ENCODE peak calls at places on chromosomes 7 and 10, in seven cellular contexts. One of them, this sample, is unnamed. For H3K4me1, the result is how much of the 10 kb centered on the place peaks cover.

GRCh38 chr10:102681696-102682095 is 32.5 kb downstream of the ARL3 start:
- DNase-seq in GM23248: no peak
- DNase-seq in CD8-positive, alpha-beta T cell: no peak
- DNase-seq in small intestine: no peak
- DNase-seq in ovary: no peak
- DNase-seq in upper lobe of right lung: no peak
- DNase-seq in aorta: no peak
- DNase-seq in this sample: no peak

GRCh38 chr7:101690061-101690460 is 61.0 kb upstream of the MYL10 start:
- DNase-seq in GM23248: peak
- DNase-seq in CD8-positive, alpha-beta T cell: no peak
- DNase-seq in small intestine: peak
- DNase-seq in ovary: no peak
- DNase-seq in upper lobe of right lung: no peak
- DNase-seq in aorta: no peak
- DNase-seq in this sample: no peak

GRCh38 chr10:121754667-121755066 is 156.4 kb upstream of the FGFR2 start:
- DNase-seq in GM23248: no peak
- DNase-seq in CD8-positive, alpha-beta T cell: no peak
- DNase-seq in small intestine: no peak
- DNase-seq in ovary: no peak
- DNase-seq in upper lobe of right lung: no peak
- DNase-seq in aorta: no peak
- DNase-seq in this sample: no peak

GRCh38 chr7:15214981-15215380 is 312.4 kb upstream of the DGKB start:
- DNase-seq in GM23248: no peak
- DNase-seq in CD8-positive, alpha-beta T cell: no peak
- DNase-seq in small intestine: no peak
- DNase-seq in ovary: no peak
- DNase-seq in upper lobe of right lung: no peak
- DNase-seq in aorta: no peak
- DNase-seq in this sample: no peak

GRCh38 chr10:111275091-111275490 is 198.3 kb downstream of the ADRA2A start:
- DNase-seq in GM23248: peak
- DNase-seq in CD8-positive, alpha-beta T cell: no peak
- DNase-seq in small intestine: no peak
- DNase-seq in ovary: no peak
- DNase-seq in upper lobe of right lung: no peak
- DNase-seq in aorta: no peak
- DNase-seq in this sample: no peak

GRCh38 chr7:31126976-31127375 is 74.9 kb downstream of the ADCYAP1R1 start:
- DNase-seq in GM23248: peak
- DNase-seq in CD8-positive, alpha-beta T cell: no peak
- DNase-seq in small intestine: no peak
- DNase-seq in ovary: no peak
- DNase-seq in upper lobe of right lung: no peak
- DNase-seq in aorta: no peak
- DNase-seq in this sample: no peak

GRCh38 chr7:26636808-26637207 is 227.6 kb downstream of the SKAP2 start:
- DNase-seq in GM23248: no peak
- DNase-seq in CD8-positive, alpha-beta T cell: no peak
- DNase-seq in small intestine: no peak
- DNase-seq in ovary: no peak
- DNase-seq in upper lobe of right lung: no peak
- DNase-seq in aorta: no peak
- DNase-seq in this sample: no peak

GRCh38 chr7:108420482-108420908 is 35.7 kb downstream of the NRCAM start:
- DNase-seq in GM23248: no peak
- DNase-seq in CD8-positive, alpha-beta T cell: no peak
- DNase-seq in small intestine: no peak
- DNase-seq in ovary: no peak
- DNase-seq in upper lobe of right lung: no peak
- DNase-seq in aorta: no peak
- DNase-seq in this sample: no peak

GRCh38 chr10:58998924-58999713 is 177.3 kb upstream of the PHYHIPL start:
- DNase-seq in GM23248: no peak
- DNase-seq in CD8-positive, alpha-beta T cell: no peak
- DNase-seq in small intestine: no peak
- DNase-seq in ovary: peak
- DNase-seq in upper lobe of right lung: no peak
- DNase-seq in aorta: peak
- DNase-seq in this sample: peak

GRCh38 chr10:86779267-86780017 is 23.0 kb downstream of the BMPR1A start:
- DNase-seq in GM23248: peak
- DNase-seq in CD8-positive, alpha-beta T cell: no peak
- DNase-seq in small intestine: no peak
- DNase-seq in ovary: no peak
- DNase-seq in upper lobe of right lung: no peak
- DNase-seq in aorta: no peak
- DNase-seq in this sample: no peak

GRCh38 chr7:124667312-124667711 is 98.3 kb downstream of the GPR37 start:
- DNase-seq in GM23248: no peak
- DNase-seq in CD8-positive, alpha-beta T cell: no peak
- DNase-seq in small intestine: no peak
- DNase-seq in ovary: no peak
- DNase-seq in upper lobe of right lung: no peak
- DNase-seq in aorta: no peak
- DNase-seq in this sample: no peak

GRCh38 chr10:4519691-4520402 is 306.2 kb upstream of the AKR1E2 start:
- DNase-seq in GM23248: peak
- DNase-seq in CD8-positive, alpha-beta T cell: no peak
- DNase-seq in small intestine: no peak
- DNase-seq in ovary: no peak
- DNase-seq in upper lobe of right lung: no peak
- DNase-seq in aorta: no peak
- DNase-seq in this sample: no peak

GRCh38 chr7:37198188-37198905 is 250.3 kb downstream of the ELMO1 start:
- DNase-seq in GM23248: no peak
- DNase-seq in CD8-positive, alpha-beta T cell: no peak
- DNase-seq in small intestine: no peak
- DNase-seq in ovary: no peak
- DNase-seq in upper lobe of right lung: no peak
- DNase-seq in aorta: no peak
- DNase-seq in this sample: no peak

GRCh38 chr7:22624781-22625180 is 102.2 kb upstream of the IL6 start:
- DNase-seq in GM23248: no peak
- DNase-seq in CD8-positive, alpha-beta T cell: no peak
- DNase-seq in small intestine: no peak
- DNase-seq in ovary: no peak
- DNase-seq in upper lobe of right lung: no peak
- DNase-seq in aorta: no peak
- DNase-seq in this sample: no peak

GRCh38 chr7:157000047-157000726 is 10.3 kb downstream of the MNX1 start:
- DNase-seq in GM23248: no peak
- DNase-seq in CD8-positive, alpha-beta T cell: no peak
- DNase-seq in small intestine: peak
- DNase-seq in ovary: no peak
- DNase-seq in upper lobe of right lung: no peak
- DNase-seq in aorta: no peak
- DNase-seq in this sample: no peak

GRCh38 chr7:129376076-129376777 is 58.0 kb upstream of the STRIP2 start:
- DNase-seq in GM23248: peak
- DNase-seq in CD8-positive, alpha-beta T cell: peak
- DNase-seq in small intestine: peak
- DNase-seq in ovary: no peak
- DNase-seq in upper lobe of right lung: no peak
- DNase-seq in aorta: no peak
- DNase-seq in this sample: peak

GRCh38 chr10:48332166-48332870 is 25.8 kb downstream of the MAPK8 start:
- DNase-seq in GM23248: no peak
- DNase-seq in CD8-positive, alpha-beta T cell: no peak
- DNase-seq in small intestine: no peak
- DNase-seq in ovary: no peak
- DNase-seq in upper lobe of right lung: no peak
- DNase-seq in aorta: no peak
- DNase-seq in this sample: peak

GRCh38 chr7:139574618-139575337 is 51.3 kb downstream of the CLEC2L start:
- DNase-seq in GM23248: no peak
- DNase-seq in CD8-positive, alpha-beta T cell: peak
- DNase-seq in small intestine: no peak
- DNase-seq in ovary: no peak
- DNase-seq in upper lobe of right lung: no peak
- DNase-seq in aorta: no peak
- DNase-seq in this sample: no peak

GRCh38 chr7:102393467-102393866 is 2.7 kb upstream of the PRKRIP1 start:
- DNase-seq in GM23248: no peak
- DNase-seq in CD8-positive, alpha-beta T cell: no peak
- DNase-seq in small intestine: no peak
- DNase-seq in ovary: no peak
- DNase-seq in upper lobe of right lung: no peak
- DNase-seq in aorta: no peak
- DNase-seq in this sample: no peak

GRCh38 chr10:46048152-46048551 is 2.1 kb upstream of the MSMB start:
- DNase-seq in GM23248: no peak
- DNase-seq in CD8-positive, alpha-beta T cell: no peak
- DNase-seq in small intestine: no peak
- DNase-seq in ovary: no peak
- DNase-seq in upper lobe of right lung: no peak
- DNase-seq in aorta: no peak
- DNase-seq in this sample: no peak

GRCh38 chr7:95264225-95264927 is 60.0 kb downstream of the PON1 start:
- DNase-seq in GM23248: no peak
- DNase-seq in CD8-positive, alpha-beta T cell: no peak
- DNase-seq in small intestine: no peak
- DNase-seq in ovary: no peak
- DNase-seq in upper lobe of right lung: no peak
- DNase-seq in aorta: no peak
- DNase-seq in this sample: no peak

GRCh38 chr7:92652536-92652935 is 62.3 kb upstream of the FAM133B start:
- DNase-seq in GM23248: no peak
- DNase-seq in CD8-positive, alpha-beta T cell: no peak
- DNase-seq in small intestine: no peak
- DNase-seq in ovary: no peak
- DNase-seq in upper lobe of right lung: no peak
- DNase-seq in aorta: no peak
- DNase-seq in this sample: no peak

GRCh38 chr7:2071133-2071832 is 161.5 kb downstream of the MAD1L1 start:
- DNase-seq in GM23248: no peak
- DNase-seq in CD8-positive, alpha-beta T cell: no peak
- DNase-seq in small intestine: no peak
- DNase-seq in ovary: no peak
- DNase-seq in upper lobe of right lung: no peak
- DNase-seq in aorta: no peak
- DNase-seq in this sample: no peak

GRCh38 chr7:146736446-146737190 is 620.0 kb downstream of the CNTNAP2 start:
- DNase-seq in GM23248: peak
- DNase-seq in CD8-positive, alpha-beta T cell: no peak
- DNase-seq in small intestine: no peak
- DNase-seq in ovary: no peak
- DNase-seq in upper lobe of right lung: no peak
- DNase-seq in aorta: no peak
- DNase-seq in this sample: no peak

GRCh38 chr7:50657912-50658311 is 92.7 kb upstream of the DDC start:
- DNase-seq in GM23248: no peak
- DNase-seq in CD8-positive, alpha-beta T cell: no peak
- DNase-seq in small intestine: no peak
- DNase-seq in ovary: no peak
- DNase-seq in upper lobe of right lung: no peak
- DNase-seq in aorta: peak
- DNase-seq in this sample: no peak

GRCh38 chr10:77501846-77502251 is 135.8 kb downstream of the KCNMA1 start:
- DNase-seq in GM23248: peak
- DNase-seq in CD8-positive, alpha-beta T cell: no peak
- DNase-seq in small intestine: no peak
- DNase-seq in ovary: no peak
- DNase-seq in upper lobe of right lung: no peak
- DNase-seq in aorta: no peak
- DNase-seq in this sample: no peak

GRCh38 chr10:112988839-112989406 is 38.9 kb downstream of the TCF7L2 start:
- DNase-seq in GM23248: no peak
- DNase-seq in CD8-positive, alpha-beta T cell: no peak
- DNase-seq in small intestine: no peak
- DNase-seq in ovary: no peak
- DNase-seq in upper lobe of right lung: no peak
- DNase-seq in aorta: no peak
- DNase-seq in this sample: no peak
- H3K4me1 ChIP-seq in GM23248: under half
- H3K4me1 ChIP-seq in CD8-positive, alpha-beta T cell: under half
- H3K4me1 ChIP-seq in small intestine: under half
- H3K4me1 ChIP-seq in ovary: under half
- H3K4me1 ChIP-seq in upper lobe of right lung: under half
- H3K4me1 ChIP-seq in aorta: under half
- H3K4me1 ChIP-seq in this sample: under half

GRCh38 chr7:116404389-116404788 is 95.1 kb upstream of the CAV2 start:
- DNase-seq in GM23248: no peak
- DNase-seq in CD8-positive, alpha-beta T cell: no peak
- DNase-seq in small intestine: no peak
- DNase-seq in ovary: no peak
- DNase-seq in upper lobe of right lung: no peak
- DNase-seq in aorta: no peak
- DNase-seq in this sample: no peak
- H3K4me1 ChIP-seq in GM23248: under half
- H3K4me1 ChIP-seq in CD8-positive, alpha-beta T cell: under half
- H3K4me1 ChIP-seq in small intestine: under half
- H3K4me1 ChIP-seq in ovary: under half
- H3K4me1 ChIP-seq in upper lobe of right lung: under half
- H3K4me1 ChIP-seq in aorta: under half
- H3K4me1 ChIP-seq in this sample: under half

GRCh38 chr10:11677480-11677879 is 64.7 kb upstream of the ECHDC3 start:
- DNase-seq in GM23248: no peak
- DNase-seq in CD8-positive, alpha-beta T cell: no peak
- DNase-seq in small intestine: no peak
- DNase-seq in ovary: no peak
- DNase-seq in upper lobe of right lung: no peak
- DNase-seq in aorta: no peak
- DNase-seq in this sample: no peak

GRCh38 chr10:11682267-11682683 is 59.9 kb upstream of the ECHDC3 start:
- DNase-seq in GM23248: no peak
- DNase-seq in CD8-positive, alpha-beta T cell: no peak
- DNase-seq in small intestine: no peak
- DNase-seq in ovary: no peak
- DNase-seq in upper lobe of right lung: no peak
- DNase-seq in aorta: no peak
- DNase-seq in this sample: no peak

GRCh38 chr10:11678074-11678793 is 63.9 kb upstream of the ECHDC3 start:
- DNase-seq in GM23248: peak
- DNase-seq in CD8-positive, alpha-beta T cell: no peak
- DNase-seq in small intestine: no peak
- DNase-seq in ovary: no peak
- DNase-seq in upper lobe of right lung: no peak
- DNase-seq in aorta: no peak
- DNase-seq in this sample: no peak

GRCh38 chr10:11680496-11680895 is 61.7 kb upstream of the ECHDC3 start:
- DNase-seq in GM23248: no peak
- DNase-seq in CD8-positive, alpha-beta T cell: no peak
- DNase-seq in small intestine: no peak
- DNase-seq in ovary: no peak
- DNase-seq in upper lobe of right lung: no peak
- DNase-seq in aorta: no peak
- DNase-seq in this sample: no peak

GRCh38 chr10:11679946-11680345 is 62.2 kb upstream of the ECHDC3 start:
- DNase-seq in GM23248: no peak
- DNase-seq in CD8-positive, alpha-beta T cell: no peak
- DNase-seq in small intestine: no peak
- DNase-seq in ovary: no peak
- DNase-seq in upper lobe of right lung: no peak
- DNase-seq in aorta: no peak
- DNase-seq in this sample: no peak
- H3K4me1 ChIP-seq in GM23248: under half
- H3K4me1 ChIP-seq in CD8-positive, alpha-beta T cell: under half
- H3K4me1 ChIP-seq in small intestine: under half
- H3K4me1 ChIP-seq in ovary: under half
- H3K4me1 ChIP-seq in upper lobe of right lung: under half
- H3K4me1 ChIP-seq in aorta: under half
- H3K4me1 ChIP-seq in this sample: under half

GRCh38 chr10:5840314-5841307 is 27.4 kb upstream of the GDI2 start:
- DNase-seq in GM23248: no peak
- DNase-seq in CD8-positive, alpha-beta T cell: no peak
- DNase-seq in small intestine: no peak
- DNase-seq in ovary: no peak
- DNase-seq in upper lobe of right lung: no peak
- DNase-seq in aorta: peak
- DNase-seq in this sample: no peak
- H3K4me1 ChIP-seq in GM23248: under half
- H3K4me1 ChIP-seq in CD8-positive, alpha-beta T cell: under half
- H3K4me1 ChIP-seq in small intestine: under half
- H3K4me1 ChIP-seq in ovary: under half
- H3K4me1 ChIP-seq in upper lobe of right lung: under half
- H3K4me1 ChIP-seq in aorta: under half
- H3K4me1 ChIP-seq in this sample: under half

This sample was measured in prostate gland.